ENCODE peak calls at places on chromosomes 4 and X, in five cellular contexts. One of them, this sample, is unnamed.

GRCh38 chrX:68419934-68420333 is 13.4 kb downstream of the OPHN1 start:
- DNase-seq in brain microvascular endothelial cell: no peak
- DNase-seq in epithelial cell of esophagus: no peak
- DNase-seq in AG10803: no peak
- DNase-seq in foreskin fibroblast: no peak
- DNase-seq in this sample: no peak

GRCh38 chr4:169567916-169568315 is 44.5 kb downstream of the NEK1 start:
- DNase-seq in AG10803: no peak
- DNase-seq in brain microvascular endothelial cell: no peak
- DNase-seq in epithelial cell of esophagus: no peak
- DNase-seq in foreskin fibroblast: no peak
- DNase-seq in this sample: no peak

GRCh38 chrX:12137982-12138365 is 299 bp upstream of the FRMPD4 start:
- DNase-seq in AG10803: no peak
- DNase-seq in foreskin fibroblast: no peak
- DNase-seq in epithelial cell of esophagus: peak; percentile 9
- DNase-seq in brain microvascular endothelial cell: no peak
- DNase-seq in this sample: no peak

GRCh38 chrX:119809185-119809666 is 17.8 kb upstream of the RPL39 start:
- DNase-seq in AG10803: no peak
- DNase-seq in brain microvascular endothelial cell: peak; percentile 25
- DNase-seq in foreskin fibroblast: no peak
- DNase-seq in epithelial cell of esophagus: no peak
- DNase-seq in this sample: no peak

GRCh38 chrX:1443496-1444075 is 9.1 kb downstream of the ASMTL start:
- DNase-seq in epithelial cell of esophagus: no peak
- DNase-seq in AG10803: no peak
- DNase-seq in brain microvascular endothelial cell: no peak
- DNase-seq in foreskin fibroblast: no peak
- DNase-seq in this sample: no peak

GRCh38 chrX:56588397-56589188 is 25.2 kb downstream of the UBQLN2 start:
- DNase-seq in foreskin fibroblast: no peak
- DNase-seq in epithelial cell of esophagus: peak; percentile 53
- DNase-seq in AG10803: no peak
- DNase-seq in brain microvascular endothelial cell: no peak
- DNase-seq in this sample: no peak

GRCh38 chrX:115889121-115889890 is 281.2 kb upstream of the AGTR2 start:
- DNase-seq in epithelial cell of esophagus: no peak
- DNase-seq in foreskin fibroblast: no peak
- DNase-seq in AG10803: no peak
- DNase-seq in brain microvascular endothelial cell: no peak
- DNase-seq in this sample: no peak

GRCh38 chr4:85703098-85703497 is 228.1 kb downstream of the ARHGAP24 start:
- DNase-seq in brain microvascular endothelial cell: no peak
- DNase-seq in epithelial cell of esophagus: no peak
- DNase-seq in foreskin fibroblast: no peak
- DNase-seq in AG10803: peak; percentile 38
- DNase-seq in this sample: peak; percentile 7

GRCh38 chr4:189187531-189188052 is 753.1 kb upstream of the FRG1 start:
- DNase-seq in foreskin fibroblast: no peak
- DNase-seq in brain microvascular endothelial cell: no peak
- DNase-seq in epithelial cell of esophagus: peak; percentile 54
- DNase-seq in AG10803: no peak
- DNase-seq in this sample: no peak

GRCh38 chr4:37970702-37971101 is 10.5 kb downstream of the PTTG2 start:
- DNase-seq in foreskin fibroblast: peak; percentile 32
- DNase-seq in epithelial cell of esophagus: peak; percentile 88
- DNase-seq in brain microvascular endothelial cell: peak; percentile 43
- DNase-seq in AG10803: peak; percentile 42
- DNase-seq in this sample: peak; percentile 49

GRCh38 chrX:112846114-112846513 is 5.5 kb upstream of the AMOT start:
- DNase-seq in brain microvascular endothelial cell: no peak
- DNase-seq in AG10803: peak; percentile 33
- DNase-seq in epithelial cell of esophagus: no peak
- DNase-seq in foreskin fibroblast: no peak
- DNase-seq in this sample: no peak

GRCh38 chr4:48400416-48400815 is 59.1 kb downstream of the SLAIN2 start:
- DNase-seq in AG10803: no peak
- DNase-seq in epithelial cell of esophagus: no peak
- DNase-seq in brain microvascular endothelial cell: no peak
- DNase-seq in foreskin fibroblast: no peak
- DNase-seq in this sample: no peak

GRCh38 chr4:37815591-37815990 is 10.9 kb upstream of the PGM2 start:
- DNase-seq in AG10803: no peak
- DNase-seq in brain microvascular endothelial cell: no peak
- DNase-seq in foreskin fibroblast: no peak
- DNase-seq in epithelial cell of esophagus: no peak
- DNase-seq in this sample: no peak

GRCh38 chr4:153083447-153083921 is 120.8 kb upstream of the TRIM2 start:
- DNase-seq in foreskin fibroblast: peak; percentile 73
- DNase-seq in AG10803: peak; percentile 76
- DNase-seq in brain microvascular endothelial cell: peak; percentile 76
- DNase-seq in epithelial cell of esophagus: peak; percentile 87
- DNase-seq in this sample: peak; percentile 85

GRCh38 chr4:17111436-17111835 is 213.0 kb upstream of the LDB2 start:
- DNase-seq in AG10803: peak; percentile 38
- DNase-seq in brain microvascular endothelial cell: no peak
- DNase-seq in epithelial cell of esophagus: no peak
- DNase-seq in foreskin fibroblast: no peak
- DNase-seq in this sample: no peak

GRCh38 chrX:104523858-104524257 is 42.1 kb upstream of the IL1RAPL2 start:
- DNase-seq in epithelial cell of esophagus: no peak
- DNase-seq in foreskin fibroblast: no peak
- DNase-seq in brain microvascular endothelial cell: no peak
- DNase-seq in AG10803: no peak
- DNase-seq in this sample: no peak

GRCh38 chr4:76806757-76807156 is 91.2 kb downstream of the SOWAHB start:
- DNase-seq in AG10803: no peak
- DNase-seq in brain microvascular endothelial cell: no peak
- DNase-seq in epithelial cell of esophagus: peak; percentile 38
- DNase-seq in foreskin fibroblast: no peak
- DNase-seq in this sample: no peak

GRCh38 chrX:133922390-133922772 is 63.0 kb downstream of the GPC3 start:
- DNase-seq in foreskin fibroblast: no peak
- DNase-seq in epithelial cell of esophagus: no peak
- DNase-seq in brain microvascular endothelial cell: no peak
- DNase-seq in AG10803: no peak
- DNase-seq in this sample: no peak

GRCh38 chr4:122663814-122664610 is 43.1 kb upstream of the IL21 start:
- DNase-seq in AG10803: peak; percentile 65
- DNase-seq in epithelial cell of esophagus: no peak
- DNase-seq in brain microvascular endothelial cell: no peak
- DNase-seq in foreskin fibroblast: no peak
- DNase-seq in this sample: peak; percentile 35

GRCh38 chr4:1597021-1597931 is 86.8 kb downstream of the FAM53A start:
- DNase-seq in foreskin fibroblast: no peak
- DNase-seq in epithelial cell of esophagus: no peak
- DNase-seq in AG10803: no peak
- DNase-seq in brain microvascular endothelial cell: no peak
- DNase-seq in this sample: no peak

GRCh38 chrX:120332394-120332793 is 21.1 kb upstream of the TMEM255A start:
- DNase-seq in brain microvascular endothelial cell: no peak
- DNase-seq in foreskin fibroblast: no peak
- DNase-seq in AG10803: no peak
- DNase-seq in epithelial cell of esophagus: no peak
- DNase-seq in this sample: no peak

GRCh38 chr4:110540606-110541440 is 64.9 kb downstream of the ENPEP start:
- DNase-seq in AG10803: peak; percentile 78
- DNase-seq in brain microvascular endothelial cell: peak; percentile 53
- DNase-seq in epithelial cell of esophagus: peak; percentile 97
- DNase-seq in foreskin fibroblast: peak; percentile 81
- DNase-seq in this sample: peak; percentile 97

GRCh38 chrX:39096599-39096998 is 295.3 kb downstream of the MID1IP1 start:
- DNase-seq in AG10803: no peak
- DNase-seq in foreskin fibroblast: no peak
- DNase-seq in epithelial cell of esophagus: no peak
- DNase-seq in brain microvascular endothelial cell: no peak
- DNase-seq in this sample: no peak

GRCh38 chrX:33741807-33742206 is 390.3 kb downstream of the FAM47A start:
- DNase-seq in foreskin fibroblast: no peak
- DNase-seq in AG10803: no peak
- DNase-seq in epithelial cell of esophagus: no peak
- DNase-seq in brain microvascular endothelial cell: no peak
- DNase-seq in this sample: no peak

GRCh38 chrX:8484360-8484759 is 19.7 kb downstream of the VCX3B start:
- DNase-seq in epithelial cell of esophagus: no peak
- DNase-seq in AG10803: no peak
- DNase-seq in foreskin fibroblast: no peak
- DNase-seq in brain microvascular endothelial cell: no peak
- DNase-seq in this sample: no peak

GRCh38 chrX:24396236-24396929 is 35.9 kb downstream of the SUPT20HL1 start:
- DNase-seq in epithelial cell of esophagus: no peak
- DNase-seq in AG10803: peak; percentile 3
- DNase-seq in brain microvascular endothelial cell: peak; percentile 27
- DNase-seq in foreskin fibroblast: no peak
- DNase-seq in this sample: peak; percentile 55

GRCh38 chr4:87882321-87882720 is 49.6 kb downstream of the MEPE start:
- DNase-seq in foreskin fibroblast: no peak
- DNase-seq in brain microvascular endothelial cell: peak; percentile 32
- DNase-seq in AG10803: peak; percentile 12
- DNase-seq in epithelial cell of esophagus: no peak
- DNase-seq in this sample: peak; percentile 33

GRCh38 chrX:41116948-41117347 is 31.7 kb downstream of the USP9X start:
- DNase-seq in AG10803: no peak
- DNase-seq in epithelial cell of esophagus: peak; percentile 18
- DNase-seq in foreskin fibroblast: no peak
- DNase-seq in brain microvascular endothelial cell: no peak
- DNase-seq in this sample: no peak
- H3K4me3 ChIP-seq in AG10803: no peak overlapping the region
- H3K4me3 ChIP-seq in epithelial cell of esophagus: no peak overlapping the region
- H3K4me3 ChIP-seq in foreskin fibroblast: no peak overlapping the region
- H3K4me3 ChIP-seq in brain microvascular endothelial cell: no peak overlapping the region
- H3K4me3 ChIP-seq in this sample: no peak overlapping the region

GRCh38 chr4:41256740-41257256 is at the start of gene UCHL1:
- DNase-seq in brain microvascular endothelial cell: peak; percentile 93
- DNase-seq in AG10803: peak; percentile 79
- DNase-seq in foreskin fibroblast: peak; percentile 68
- DNase-seq in epithelial cell of esophagus: no peak
- DNase-seq in this sample: peak; percentile 92

GRCh38 chr4:41257257-41257900 is 651 bp downstream of the UCHL1 start:
- DNase-seq in foreskin fibroblast: no peak
- DNase-seq in AG10803: peak; percentile 45
- DNase-seq in epithelial cell of esophagus: peak; percentile 38
- DNase-seq in brain microvascular endothelial cell: peak; percentile 43
- DNase-seq in this sample: peak; percentile 49

GRCh38 chr4:41257901-41258300 is 1.2 kb downstream of the UCHL1 start:
- DNase-seq in foreskin fibroblast: no peak
- DNase-seq in AG10803: no peak
- DNase-seq in brain microvascular endothelial cell: no peak
- DNase-seq in epithelial cell of esophagus: no peak
- DNase-seq in this sample: no peak

GRCh38 chr4:41260315-41260714 is 3.6 kb downstream of the UCHL1 start:
- DNase-seq in AG10803: no peak
- DNase-seq in epithelial cell of esophagus: no peak
- DNase-seq in foreskin fibroblast: no peak
- DNase-seq in brain microvascular endothelial cell: no peak
- DNase-seq in this sample: no peak

GRCh38 chr4:41258783-41259182 is 2.1 kb downstream of the UCHL1 start:
- DNase-seq in epithelial cell of esophagus: peak; percentile 63
- DNase-seq in foreskin fibroblast: peak; percentile 57
- DNase-seq in brain microvascular endothelial cell: peak; percentile 69
- DNase-seq in AG10803: peak; percentile 63
- DNase-seq in this sample: peak; percentile 74
- TF ChIP-seq CTCF in epithelial cell of esophagus: peak; percentile 50
- TF ChIP-seq CTCF in foreskin fibroblast: peak; percentile 50
- TF ChIP-seq CTCF in brain microvascular endothelial cell: peak; percentile 72
- TF ChIP-seq CTCF in AG10803: peak; percentile 56
- TF ChIP-seq CTCF in this sample: peak; percentile 36

GRCh38 chr4:146436423-146437162 is 85.1 kb downstream of the SLC10A7 start:
- DNase-seq in brain microvascular endothelial cell: no peak
- DNase-seq in AG10803: peak; percentile 17
- DNase-seq in foreskin fibroblast: no peak
- DNase-seq in epithelial cell of esophagus: peak; percentile 29
- DNase-seq in this sample: peak; percentile 45
- H3K4me3 ChIP-seq in brain microvascular endothelial cell: no peak overlapping the region
- H3K4me3 ChIP-seq in AG10803: no peak overlapping the region
- H3K4me3 ChIP-seq in foreskin fibroblast: no peak overlapping the region
- H3K4me3 ChIP-seq in epithelial cell of esophagus: no peak overlapping the region
- H3K4me3 ChIP-seq in this sample: no peak overlapping the region

DNA sequence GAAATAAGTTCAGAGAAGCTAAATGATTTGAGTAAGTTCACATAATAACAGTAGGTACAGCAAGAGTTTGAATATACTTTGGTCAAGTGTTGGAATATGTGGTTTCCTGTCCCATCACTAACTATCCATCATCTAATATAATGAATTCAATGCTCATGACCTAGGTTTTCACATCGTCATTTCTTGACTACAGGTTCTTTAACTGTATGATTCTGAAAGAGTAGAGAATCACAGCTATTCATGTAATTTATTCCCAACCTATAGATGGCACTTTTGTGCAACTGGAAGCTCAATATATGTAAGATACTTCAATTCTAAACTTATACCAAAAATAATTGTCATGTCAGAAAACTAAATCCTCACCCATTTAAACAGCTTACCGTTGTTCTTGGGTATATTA is 53.1 kb downstream of the TIGD2 start:
- DNase-seq in epithelial cell of esophagus: no peak
- DNase-seq in foreskin fibroblast: no peak
- DNase-seq in brain microvascular endothelial cell: no peak
- DNase-seq in AG10803: no peak
- DNase-seq in this sample: no peak
- TF ChIP-seq CTCF in epithelial cell of esophagus: no peak
- TF ChIP-seq CTCF in foreskin fibroblast: no peak
- TF ChIP-seq CTCF in brain microvascular endothelial cell: no peak
- TF ChIP-seq CTCF in AG10803: no peak
- TF ChIP-seq CTCF in this sample: no peak

GRCh38 chr4:119032921-119033685 is 102.5 kb upstream of the MYOZ2 start:
- DNase-seq in brain microvascular endothelial cell: no peak
- DNase-seq in epithelial cell of esophagus: no peak
- DNase-seq in foreskin fibroblast: no peak
- DNase-seq in AG10803: no peak
- DNase-seq in this sample: no peak
- H3K4me3 ChIP-seq in brain microvascular endothelial cell: no peak overlapping the region
- H3K4me3 ChIP-seq in epithelial cell of esophagus: no peak overlapping the region
- H3K4me3 ChIP-seq in foreskin fibroblast: no peak overlapping the region
- H3K4me3 ChIP-seq in AG10803: no peak overlapping the region
- H3K4me3 ChIP-seq in this sample: no peak overlapping the region

DNA sequence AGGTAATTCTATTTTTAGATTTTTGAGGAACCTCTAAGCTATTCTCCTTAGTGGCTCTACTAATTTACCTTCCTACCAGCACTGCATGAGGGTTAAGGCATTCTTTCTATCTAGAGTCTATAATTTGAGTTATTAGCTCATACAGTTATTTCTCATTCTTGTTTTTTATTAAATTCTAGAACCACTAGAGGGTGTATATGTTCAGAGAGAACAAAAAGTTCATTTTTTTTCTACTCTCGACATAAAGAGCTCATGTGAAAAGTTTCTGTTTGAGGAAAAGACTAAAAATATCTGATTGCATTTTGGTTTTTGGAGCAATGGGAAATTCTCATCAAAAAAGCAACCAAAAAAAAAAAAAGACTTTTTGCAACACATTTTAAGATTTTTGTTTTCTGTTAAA is 57.0 kb upstream of the LRAT start:
- DNase-seq in epithelial cell of esophagus: peak; percentile 18
- DNase-seq in brain microvascular endothelial cell: no peak
- DNase-seq in AG10803: no peak
- DNase-seq in foreskin fibroblast: no peak
- DNase-seq in this sample: peak; percentile 19
- TF ChIP-seq CTCF in epithelial cell of esophagus: peak; percentile 27
- TF ChIP-seq CTCF in brain microvascular endothelial cell: peak; percentile 9
- TF ChIP-seq CTCF in AG10803: peak; percentile 16
- TF ChIP-seq CTCF in foreskin fibroblast: no peak
- TF ChIP-seq CTCF in this sample: no peak

This sample was measured in cardiac fibroblast.